ENCODE peak calls at places on chromosomes 12 and 14, in four cellular contexts. I is HepG2, H is K562, D is HCT116. K is an unnamed sample.

GRCh38 chr12:119328111-119328510 is 6.4 kb upstream of the CCDC60 start:
- DNase-seq in D (peak; percentile 28), H (peak; percentile 51), I (peak; percentile 6), K (peak; percentile 46)

GRCh38 chr12:96240656-96241055 is 46.5 kb downstream of the ELK3 start:
- DNase-seq in I (no peak), H (no peak), D (no peak), K (peak; percentile 57)

GRCh38 chr12:30806989-30807694 is 52.4 kb upstream of the CAPRIN2 start:
- DNase-seq in D (peak; percentile 51), I (peak; percentile 54), H (peak; percentile 48), K (peak; percentile 61)

GRCh38 chr14:34826661-34827060 is 48.5 kb downstream of the BAZ1A start:
- DNase-seq in H (no peak), D (no peak), I (no peak), K (no peak)

GRCh38 chr14:104871145-104871655 is 6.1 kb downstream of the CEP170B start:
- DNase-seq in H (no peak), D (no peak), I (no peak), K (no peak)

GRCh38 chr12:630656-631632 is 32.3 kb downstream of the NINJ2 start:
- DNase-seq in I (no peak), D (no peak), H (no peak), K (no peak)

GRCh38 chr12:78964521-78964920 is 99.9 kb downstream of the SYT1 start:
- DNase-seq in D (no peak), I (no peak), H (no peak), K (no peak)

GRCh38 chr12:46770501-46771183 is 55.2 kb downstream of the SLC38A4 start:
- DNase-seq in D (no peak), I (peak; percentile 78), H (no peak), K (no peak)

GRCh38 chr12:49201595-49202295 is 12.9 kb upstream of the TUBA1A start:
- DNase-seq in H (peak; percentile 25), I (no peak), D (no peak), K (peak; percentile 56)

GRCh38 chr12:11651785-11652184 is 2.3 kb downstream of the ETV6 start:
- DNase-seq in D (no peak), H (no peak), I (no peak), K (no peak)

GRCh38 chr12:56260921-56261320 is 2.7 kb upstream of the ANKRD52 start:
- DNase-seq in H (no peak), I (no peak), D (no peak), K (no peak)

GRCh38 chr12:7995266-7995963 is 37.1 kb upstream of the FOXJ2 start:
- DNase-seq in H (peak; percentile 43), D (peak; percentile 64), I (peak; percentile 77), K (peak; percentile 54)

GRCh38 chr12:54404061-54405004 is 14.7 kb downstream of the ITGA5 start:
- DNase-seq in D (peak; percentile 31), H (peak; percentile 67), I (peak; percentile 40), K (peak; percentile 64)

GRCh38 chr14:103688906-103689902 is 26.0 kb downstream of the XRCC3 start:
- DNase-seq in D (no peak), I (no peak), H (no peak), K (no peak)
- H3K27ac ChIP-seq in D (no peak overlapping the region), I (no peak overlapping the region), H (no peak overlapping the region), K (no peak overlapping the region)

GRCh38 chr14:69052181-69052601 is 73.1 kb upstream of the ACTN1 start:
- DNase-seq in I (no peak), H (no peak), D (no peak), K (no peak)
- TF ChIP-seq ELF1 in I (no peak), H (no peak), D (no peak), K (no peak)

GRCh38 chr12:106711316-106711715 is 63.2 kb upstream of the RIC8B start:
- DNase-seq in D (no peak), H (no peak), I (no peak), K (no peak)

GRCh38 chr12:106712768-106713167 is 61.7 kb upstream of the RIC8B start:
- DNase-seq in D (no peak), H (no peak), I (no peak), K (no peak)

GRCh38 chr12:106709068-106709511 is 65.4 kb upstream of the RIC8B start:
- DNase-seq in I (no peak), D (no peak), H (no peak), K (no peak)

GRCh38 chr12:106705971-106706370 is 68.5 kb upstream of the RIC8B start:
- DNase-seq in D (no peak), I (no peak), H (no peak), K (no peak)

GRCh38 chr12:106710143-106710893 is 64.2 kb upstream of the RIC8B start:
- DNase-seq in D (no peak), I (no peak), H (no peak), K (no peak)
- H3K27ac ChIP-seq in D (no peak overlapping the region), I (no peak overlapping the region), H (no peak overlapping the region), K (no peak overlapping the region)

DNA sequence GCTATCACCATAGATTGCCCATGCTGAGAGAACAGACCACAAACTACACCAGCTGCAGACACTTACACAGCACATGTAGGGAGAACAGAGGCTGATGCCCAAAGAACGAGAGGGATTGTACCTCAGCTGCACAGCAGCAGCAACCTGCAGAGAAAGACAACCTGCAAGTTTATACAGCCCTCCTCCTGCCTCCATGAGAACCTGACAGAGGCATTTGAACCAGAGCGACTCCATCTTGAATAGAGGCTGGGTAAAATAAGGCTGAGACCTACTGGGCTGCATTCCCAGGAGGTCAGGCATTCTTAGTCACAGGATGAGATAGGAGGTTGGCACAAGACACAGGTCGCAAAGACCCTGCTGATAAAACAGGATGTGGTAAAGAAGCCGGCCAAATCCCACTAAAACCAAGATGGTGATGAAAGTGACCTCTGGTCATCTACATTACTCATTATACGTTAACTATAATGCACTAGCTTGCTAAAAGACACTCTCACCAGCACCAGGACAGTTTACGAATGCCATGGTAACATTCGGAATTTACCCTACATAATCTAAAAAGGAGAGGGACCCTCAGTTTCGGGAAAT is 262.4 kb upstream of the HMGA2 start:
- DNase-seq in D (no peak), I (no peak), H (no peak), K (no peak)
- TF ChIP-seq ELF1 in D (no peak), I (no peak), H (no peak), K (no peak)

DNA sequence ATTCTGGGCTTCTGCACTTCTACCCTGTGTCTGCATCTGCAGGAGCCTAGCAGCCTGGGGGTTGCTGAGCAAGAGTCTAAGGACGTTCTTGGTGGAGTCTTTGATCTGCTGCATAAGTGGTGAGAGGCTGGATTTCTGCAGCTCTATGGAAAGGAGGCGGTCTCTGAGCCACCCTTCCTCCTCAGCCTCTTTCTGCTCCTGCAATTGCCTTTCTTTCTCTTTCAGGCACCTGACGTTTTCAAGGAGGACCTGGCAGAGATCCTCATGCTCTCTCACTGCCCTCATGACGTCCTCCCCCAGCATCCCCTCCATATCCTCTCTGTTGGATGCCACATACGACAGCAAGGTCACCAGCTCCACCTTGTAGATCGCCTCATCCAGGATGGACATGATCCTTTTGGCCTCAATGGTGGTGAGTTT is 13.6 kb upstream of the TPCN1 start:
- DNase-seq in H (no peak), I (no peak), D (no peak), K (no peak)
- H3K27ac ChIP-seq in H (peak overlapping the region; percentile 15), I (no peak overlapping the region), D (no peak overlapping the region), K (no peak overlapping the region)

GRCh38 chr14:36426113-36426512 is 93.9 kb downstream of the NKX2-1 start:
- DNase-seq in I (no peak), D (no peak), H (no peak), K (no peak)
- TF ChIP-seq ELF1 in I (no peak), D (no peak), H (no peak), K (no peak)

GRCh38 chr14:55628426-55628825 is 48.4 kb downstream of the KTN1 start:
- DNase-seq in I (no peak), D (no peak), H (no peak), K (no peak)
- H3K27ac ChIP-seq in I (no peak overlapping the region), D (no peak overlapping the region), H (no peak overlapping the region), K (no peak overlapping the region)

GRCh38 chr14:52895000-52895399 is 55.9 kb downstream of the FERMT2 start:
- DNase-seq in D (peak; percentile 15), I (no peak), H (no peak), K (no peak)
- TF ChIP-seq ELF1 in D (no peak), I (no peak), H (no peak), K (no peak)